ENCODE peak calls at places on chromosomes 16 and 17, in five cellular contexts. E is IMR-90, H is upper lobe of right lung, Y is heart left ventricle, Z is neural progenitor cell. F is an unnamed sample.

GRCh38 chr17:21214777-21215541 is 998 bp upstream of the TMEM11 start:
- DNase-seq in Z (peak), H (no peak), E (no peak), Y (no peak), F (no peak)

GRCh38 chr17:27994586-27994985 is 47.9 kb upstream of the NLK start:
- DNase-seq in E (no peak), H (no peak), Z (no peak), Y (no peak), F (no peak)

GRCh38 chr16:2831203-2831602 is 1.1 kb downstream of the ZG16B start:
- DNase-seq in Y (no peak), E (no peak), Z (no peak), H (peak), F (no peak)

GRCh38 chr16:53417976-53418375 is 16.3 kb upstream of the RBL2 start:
- DNase-seq in E (no peak), Y (no peak), H (no peak), Z (no peak), F (no peak)

GRCh38 chr17:66449418-66449977 is 147.1 kb downstream of the PRKCA start:
- DNase-seq in E (no peak), H (no peak), Z (no peak), Y (no peak), F (no peak)

GRCh38 chr17:7557825-7558543 is 566 bp upstream of the TNFSF13 start:
- DNase-seq in H (peak), Z (peak), E (peak), Y (peak), F (no peak)

GRCh38 chr16:2147981-2148671 is at the start of gene RAB26:
- DNase-seq in Y (peak), H (peak), Z (peak), E (peak), F (peak)

GRCh38 chr16:67034478-67034877 is 5.5 kb downstream of the CBFB start:
- DNase-seq in Z (no peak), E (peak), Y (no peak), H (no peak), F (no peak)

GRCh38 chr17:58233547-58233946 is 4.8 kb upstream of the LPO start:
- DNase-seq in E (no peak), Z (no peak), H (no peak), Y (no peak), F (no peak)

GRCh38 chr17:2336215-2337151 is at the start of gene TSR1:
- DNase-seq in E (peak), Y (peak), H (peak), Z (peak), F (peak)
- TF ChIP-seq CTCF in E (peak), Y (peak), H (peak), Z (peak), F (no peak)

DNA sequence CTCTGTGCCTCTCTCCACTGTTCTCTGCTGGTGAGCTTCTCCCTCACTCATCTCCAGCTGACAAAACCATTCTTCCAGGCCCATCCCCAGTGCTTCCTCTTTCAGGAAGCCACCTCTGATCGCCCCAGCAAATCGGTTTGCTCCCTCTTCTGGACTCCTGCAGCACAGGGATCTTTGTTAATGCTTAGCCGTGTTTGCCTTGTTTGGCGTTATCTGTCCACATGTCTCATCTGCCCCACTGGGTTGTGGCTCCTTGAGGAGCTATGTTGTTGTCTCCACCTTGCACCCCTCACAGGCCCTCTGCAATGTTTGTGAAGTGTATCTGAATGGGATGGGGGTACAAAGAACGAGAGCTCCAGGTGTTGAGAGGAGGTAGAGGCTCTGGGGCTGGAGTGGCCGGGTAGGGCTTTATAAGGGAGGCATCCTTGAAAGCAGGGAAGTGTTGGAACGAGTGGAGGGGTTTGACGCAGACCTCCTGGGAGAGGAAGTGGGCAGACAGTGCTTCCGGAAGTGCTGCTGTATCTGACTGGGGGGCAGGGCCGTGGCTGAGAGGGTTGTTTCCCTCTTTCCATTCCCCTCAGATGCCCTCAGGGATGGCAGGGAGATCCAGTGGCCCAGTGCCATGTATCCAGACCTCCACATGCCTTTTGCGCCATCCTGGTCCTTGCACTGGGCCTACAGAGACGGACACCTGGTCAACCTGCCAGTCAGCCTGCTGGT is 27.8 kb downstream of the CASKIN2 start:
- DNase-seq in Y (peak), E (no peak), H (peak), Z (no peak), F (no peak)
- H3K4me3 ChIP-seq in Y (no peak), E (no peak), H (no peak), Z (no peak), F (no peak)

GRCh38 chr16:27641260-27641659 is 91.3 kb downstream of the KATNIP start:
- DNase-seq in H (no peak), Z (no peak), E (no peak), Y (no peak), F (no peak)

GRCh38 chr16:27640277-27640600 is 90.3 kb downstream of the KATNIP start:
- DNase-seq in Y (no peak), E (no peak), Z (no peak), H (no peak), F (no peak)

GRCh38 chr16:27639588-27640276 is 89.8 kb downstream of the KATNIP start:
- DNase-seq in H (no peak), E (peak), Z (peak), Y (no peak), F (no peak)

GRCh38 chr16:27644165-27644564 is 94.2 kb downstream of the KATNIP start:
- DNase-seq in H (no peak), E (no peak), Y (no peak), Z (no peak), F (no peak)

GRCh38 chr16:27642753-27643152 is 92.8 kb downstream of the KATNIP start:
- DNase-seq in E (peak), Z (peak), H (no peak), Y (no peak), F (peak)
- TF ChIP-seq CTCF in E (peak), Z (peak), H (no peak), Y (no peak), F (no peak)

DNA sequence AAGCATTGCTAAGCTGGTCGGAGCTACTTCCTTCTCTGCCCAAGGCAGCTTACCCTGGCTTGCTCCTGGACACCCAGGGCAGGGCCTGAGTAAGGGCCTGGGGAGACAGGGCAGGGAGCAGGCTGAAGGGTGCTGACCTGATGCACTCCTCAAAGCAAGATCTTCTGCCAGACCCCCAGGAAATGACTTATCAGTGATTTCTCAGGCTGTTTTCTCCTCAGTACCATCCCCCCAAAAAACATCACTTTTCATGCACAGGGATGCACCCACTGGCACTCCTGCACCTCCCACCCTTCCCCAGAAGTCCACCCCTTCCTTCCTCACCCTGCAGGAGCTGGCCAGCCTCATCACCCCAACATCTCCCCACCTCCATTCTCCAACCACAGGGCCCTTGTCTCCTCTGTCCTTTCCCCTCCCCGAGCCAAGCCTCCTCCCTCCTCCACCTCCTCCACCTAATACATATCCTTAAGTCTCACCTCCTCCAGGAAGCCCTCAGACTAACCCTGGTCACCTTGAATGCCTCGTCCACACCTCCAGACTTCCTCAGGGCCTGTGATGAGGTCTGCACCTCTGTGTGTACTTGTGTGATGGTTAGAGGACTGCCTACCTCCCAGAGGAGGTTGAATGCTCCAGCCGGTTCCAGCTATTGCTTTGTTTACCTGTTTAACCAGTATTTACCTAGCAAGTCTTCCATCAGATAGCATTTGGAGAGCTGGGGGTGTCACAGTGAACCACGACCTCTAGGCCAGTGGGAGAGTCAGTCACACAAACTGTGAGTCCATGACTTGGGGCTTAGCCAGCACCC is 1.1 kb upstream of the HBA1 start:
- DNase-seq in Z (no peak), E (no peak), H (no peak), Y (no peak), F (no peak)
- H3K4me3 ChIP-seq in Z (no peak), E (no peak), H (no peak), Y (no peak), F (no peak)